ENCODE peak calls at places on chromosomes 11 and 22, in eight cellular contexts. L is cardiac muscle cell, T is colonic mucosa, U is osteoblast, K is tibial nerve, M is neural progenitor cell, G is heart right ventricle, S is left ventricle myocardium inferior. I is an unnamed sample. For H3K4me1, the result is how much of the 10 kb centered on the place peaks cover.

GRCh38 chr11:72676874-72677341 is 2.7 kb upstream of the PDE2A start:
- DNase-seq in S (peak), L (peak), K (peak), G (peak), M (peak), U (peak), T (peak), I (peak)

GRCh38 chr11:47842749-47843148 is 5.4 kb downstream of the NUP160 start:
- DNase-seq in L (no peak), S (no peak), M (no peak), K (no peak), T (no peak), U (no peak), G (no peak), I (no peak)

GRCh38 chr11:117037279-117037951 is 60.8 kb downstream of the SIK3 start:
- DNase-seq in U (no peak), T (no peak), M (no peak), G (no peak), K (no peak), S (no peak), L (no peak), I (no peak)

GRCh38 chr11:70367071-70367470 is 31.3 kb upstream of the CTTN start:
- DNase-seq in L (no peak), G (no peak), M (no peak), U (no peak), K (no peak), S (no peak), T (no peak), I (no peak)

GRCh38 chr11:44949160-44950035 is 1.3 kb downstream of the TP53I11 start:
- DNase-seq in T (peak), M (peak), U (no peak), K (no peak), S (no peak), L (peak), G (peak), I (no peak)

GRCh38 chr11:70498976-70499801 is 100.9 kb downstream of the CTTN start:
- DNase-seq in L (no peak), T (no peak), S (peak), U (peak), M (no peak), K (no peak), G (no peak), I (no peak)

GRCh38 chr22:47207387-47207786 is 444.9 kb downstream of the TBC1D22A start:
- DNase-seq in T (peak), S (no peak), K (no peak), U (no peak), G (no peak), L (no peak), M (no peak), I (peak)

GRCh38 chr11:57527056-57527631 is 3.4 kb downstream of the TIMM10 start:
- DNase-seq in G (peak), M (peak), U (peak), S (peak), K (peak), T (peak), L (peak), I (peak)

GRCh38 chr11:3669742-3670183 is 1.4 kb downstream of the CHRNA10 start:
- DNase-seq in L (no peak), K (no peak), M (no peak), T (no peak), S (peak), G (peak), U (no peak), I (no peak)

GRCh38 chr11:134958336-134958640 is 546.2 kb upstream of the B3GAT1 start:
- DNase-seq in T (no peak), M (no peak), L (no peak), G (no peak), S (no peak), U (no peak), K (no peak), I (no peak)

GRCh38 chr11:19864141-19865120 is 151.8 kb downstream of the NAV2 start:
- DNase-seq in L (peak), S (no peak), T (no peak), U (no peak), K (no peak), G (no peak), M (peak), I (no peak)

GRCh38 chr11:8597182-8597581 is 3.2 kb upstream of the STK33 start:
- DNase-seq in S (no peak), M (no peak), T (no peak), K (no peak), L (peak), G (no peak), U (peak), I (no peak)

GRCh38 chr22:43894122-43894521 is 2.3 kb upstream of the PNPLA5 start:
- DNase-seq in S (no peak), M (no peak), T (no peak), G (no peak), U (peak), K (no peak), L (no peak), I (no peak)

GRCh38 chr22:49948958-49949913 is 11.3 kb upstream of the PIM3 start:
- DNase-seq in S (no peak), K (no peak), U (no peak), G (no peak), T (peak), L (no peak), M (no peak), I (no peak)

GRCh38 chr11:116390963-116391362 is 381.8 kb downstream of the BUD13 start:
- DNase-seq in L (no peak), S (no peak), T (no peak), U (no peak), G (no peak), K (no peak), M (no peak), I (no peak)

GRCh38 chr11:10623797-10624761 is 55.6 kb upstream of the LYVE1 start:
- DNase-seq in G (no peak), U (no peak), L (peak), S (no peak), K (peak), M (no peak), T (no peak), I (no peak)

GRCh38 chr11:9170450-9170849 is 79.1 kb upstream of the SCUBE2 start:
- DNase-seq in S (no peak), K (no peak), T (no peak), L (peak), G (no peak), M (no peak), U (peak), I (no peak)

GRCh38 chr11:78832226-78832947 is 257.7 kb upstream of the NARS2 start:
- DNase-seq in T (no peak), S (no peak), M (no peak), G (no peak), U (no peak), K (no peak), L (peak), I (no peak)

GRCh38 chr11:70568504-70569172 is 170.3 kb downstream of the CTTN start:
- DNase-seq in L (peak), M (peak), U (peak), K (no peak), T (peak), S (peak), G (peak), I (peak)

GRCh38 chr11:113261709-113262475 is 52.5 kb upstream of the TTC12 start:
- DNase-seq in S (no peak), K (no peak), T (no peak), L (peak), M (no peak), U (peak), G (no peak), I (no peak)

GRCh38 chr11:6219359-6219758 is 14.0 kb downstream of the C11orf42 start:
- DNase-seq in U (peak), K (peak), T (peak), L (peak), G (no peak), S (no peak), M (no peak), I (peak)

GRCh38 chr11:72553748-72554147 is 119.4 kb upstream of the CLPB start:
- DNase-seq in K (no peak), G (no peak), U (no peak), M (peak), S (no peak), T (no peak), L (peak), I (no peak)

GRCh38 chr11:131924446-131925240 is 554.2 kb downstream of the NTM start:
- DNase-seq in S (no peak), G (no peak), K (no peak), M (no peak), T (no peak), L (peak), U (peak), I (no peak)

GRCh38 chr11:91664521-91664920 is 560.1 kb upstream of the FAT3 start:
- DNase-seq in L (no peak), S (no peak), G (no peak), T (no peak), M (peak), K (no peak), U (no peak), I (no peak)

GRCh38 chr11:36056160-36056751 is 112.4 kb downstream of the LDLRAD3 start:
- DNase-seq in T (peak), K (no peak), U (no peak), S (no peak), L (peak), G (no peak), M (peak), I (no peak)

GRCh38 chr11:16956538-16957153 is 57.6 kb downstream of the PLEKHA7 start:
- DNase-seq in G (no peak), M (no peak), U (no peak), K (no peak), L (no peak), T (no peak), S (no peak), I (no peak)
- H3K4me3 ChIP-seq in G (no peak), M (no peak), U (no peak), K (no peak), L (no peak), T (no peak), S (no peak), I (no peak)

DNA sequence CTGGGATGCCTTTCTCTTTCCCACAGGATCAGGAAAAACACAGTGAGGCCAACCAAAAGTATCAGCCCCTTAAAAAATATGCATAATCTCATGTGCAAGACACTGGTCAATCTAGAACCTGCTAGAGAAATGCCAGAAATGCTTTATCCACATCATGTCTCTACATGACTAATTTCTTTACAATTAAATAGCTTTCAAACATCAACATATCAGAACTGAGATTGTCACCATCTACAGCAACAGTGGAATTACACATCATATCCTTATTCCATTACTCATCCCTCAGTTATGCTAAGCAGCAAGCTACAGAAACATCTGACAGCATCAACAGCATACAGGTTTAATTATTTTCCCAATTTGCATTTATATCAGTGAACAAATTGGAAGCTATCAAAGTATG is 78.8 kb downstream of the DDIAS start:
- DNase-seq in S (no peak), T (no peak), M (no peak), K (no peak), U (peak), G (no peak), L (peak), I (no peak)
- H3K27ac ChIP-seq in S (no peak), T (no peak), M (no peak), K (no peak), U (peak), G (no peak), L (no peak), I (peak)

DNA sequence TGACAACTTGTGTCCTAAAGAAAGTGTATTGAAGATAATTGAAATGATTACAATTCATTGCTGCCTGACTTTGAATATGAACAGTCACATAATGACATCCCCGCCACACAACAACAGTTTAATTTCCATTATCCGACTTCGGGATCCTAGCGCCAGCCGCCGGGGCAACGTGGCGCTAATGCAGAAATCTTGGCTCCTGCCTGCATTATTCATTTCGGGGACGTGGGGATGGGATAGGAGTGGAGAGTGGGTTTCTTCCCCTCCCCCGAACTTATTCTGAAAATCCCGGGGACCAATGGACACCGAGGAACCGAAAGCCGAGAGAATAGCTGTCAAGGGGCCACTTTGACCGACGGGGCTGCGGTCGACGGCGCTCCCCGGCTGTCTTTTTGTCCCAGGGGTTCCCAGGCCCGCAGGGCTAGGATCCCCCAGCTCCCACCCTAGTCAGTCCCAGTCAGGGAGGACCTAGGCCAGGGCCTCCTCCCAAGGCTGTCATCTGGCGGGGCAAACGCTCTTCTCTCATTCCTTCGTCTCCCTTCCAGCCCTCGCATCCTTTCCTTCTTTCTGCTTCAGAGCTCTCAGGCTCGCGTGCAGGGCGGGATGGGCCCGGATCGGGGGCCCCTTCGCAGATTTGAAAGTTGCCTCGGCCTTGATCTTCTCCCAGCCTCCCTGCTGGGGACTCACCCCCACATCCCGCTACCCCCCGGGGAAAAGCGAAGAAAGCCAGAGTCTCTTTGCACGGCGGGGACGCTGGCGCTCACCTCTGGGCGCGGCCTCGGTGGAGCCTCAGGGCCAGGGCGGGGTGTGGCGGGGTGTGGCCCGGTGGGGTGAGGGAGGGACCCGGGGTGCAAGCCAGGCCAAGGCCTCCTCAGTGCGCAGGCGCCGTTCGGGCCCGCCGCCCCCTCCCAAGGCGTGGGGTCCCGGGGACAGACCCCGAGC is 14.6 kb upstream of the PAX6 start:
- DNase-seq in U (peak), S (no peak), G (no peak), L (no peak), T (no peak), M (peak), K (no peak), I (no peak)
- H3K4me1 ChIP-seq in U (under half), S (under half), G (under half), L (under half), T (under half), M (half or more), K (under half), I (under half)

GRCh38 chr22:29310863-29311339 is 4.5 kb downstream of the GAS2L1 start:
- DNase-seq in S (peak), T (peak), M (peak), U (peak), G (peak), K (peak), L (peak), I (peak)
- H3K4me3 ChIP-seq in S (peak), T (no peak), M (no peak), U (peak), G (peak), K (no peak), L (no peak), I (peak)

GRCh38 chr11:66976048-66976467 is 954 bp downstream of the C11orf86 start:
- DNase-seq in M (peak), G (no peak), L (peak), S (no peak), T (no peak), U (peak), K (no peak), I (no peak)

GRCh38 chr11:66973956-66974585 is 1.0 kb upstream of the C11orf86 start:
- DNase-seq in L (peak), U (no peak), K (no peak), M (no peak), G (no peak), S (no peak), T (no peak), I (no peak)

GRCh38 chr11:66975403-66976047 is 421 bp downstream of the C11orf86 start:
- DNase-seq in M (no peak), K (no peak), G (no peak), U (peak), S (no peak), L (no peak), T (no peak), I (no peak)

GRCh38 chr11:66976925-66977324 is 1.8 kb downstream of the C11orf86 start:
- DNase-seq in T (no peak), G (no peak), U (no peak), S (no peak), L (no peak), K (no peak), M (no peak), I (no peak)

DNA sequence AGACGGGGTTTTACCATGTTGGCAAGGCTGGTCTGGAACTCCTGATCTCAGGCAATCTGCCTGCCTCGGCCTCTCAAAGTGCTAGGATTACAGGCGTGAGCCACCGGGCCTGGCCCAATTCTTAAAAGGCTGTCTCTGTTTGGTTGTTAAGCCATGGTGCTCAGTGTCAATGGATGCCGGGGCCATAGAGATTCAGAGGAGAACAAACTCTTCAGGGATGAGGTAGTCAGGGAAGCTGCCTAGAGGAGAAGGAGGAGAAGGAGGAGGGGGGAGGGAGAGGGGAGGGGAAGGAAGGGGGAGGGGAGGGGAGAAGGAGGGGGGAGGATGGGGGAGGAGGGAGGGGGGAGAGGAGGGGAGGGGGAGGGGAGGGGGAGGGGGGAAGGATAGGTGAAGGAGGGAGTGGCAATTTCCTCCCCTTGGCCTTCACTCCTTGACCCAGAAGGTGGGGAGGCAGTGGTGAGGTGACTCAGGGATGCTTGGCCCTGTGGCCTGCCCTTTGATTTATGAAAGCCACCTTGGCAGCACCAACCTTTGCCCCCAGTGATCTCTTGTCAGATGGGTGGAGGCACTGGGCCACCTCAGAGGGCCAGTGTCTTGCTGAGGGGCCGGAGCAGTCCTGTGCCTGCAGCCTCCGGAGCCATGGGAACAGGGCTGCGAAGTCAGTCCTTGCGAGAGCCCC is at the start of gene C11orf86:
- DNase-seq in L (no peak), M (no peak), G (no peak), U (no peak), S (no peak), T (peak), K (no peak), I (no peak)
- H3K27ac ChIP-seq in L (no peak), M (no peak), G (no peak), U (no peak), S (no peak), T (peak), K (no peak), I (no peak)

GRCh38 chr11:123558536-123559315 is 95.7 kb downstream of the SCN3B start:
- DNase-seq in M (peak), L (no peak), K (no peak), S (no peak), U (no peak), G (no peak), T (no peak), I (no peak)

GRCh38 chr11:123561046-123561781 is 93.2 kb downstream of the SCN3B start:
- DNase-seq in S (peak), M (peak), T (no peak), G (no peak), L (peak), U (peak), K (no peak), I (no peak)

GRCh38 chr11:123560001-123560400 is 94.4 kb downstream of the SCN3B start:
- DNase-seq in U (peak), G (peak), T (no peak), S (peak), L (peak), M (peak), K (peak), I (no peak)

GRCh38 chr11:123562166-123562565 is 92.3 kb downstream of the SCN3B start:
- DNase-seq in M (no peak), S (no peak), K (no peak), G (no peak), L (no peak), U (peak), T (no peak), I (no peak)

GRCh38 chr11:123559418-123559817 is 95.0 kb downstream of the SCN3B start:
- DNase-seq in S (no peak), G (no peak), T (no peak), K (no peak), L (no peak), M (peak), U (peak), I (no peak)
- H3K4me1 ChIP-seq in S (under half), G (under half), T (under half), K (under half), L (under half), M (under half), U (under half), I (under half)